ENCODE peak calls at places on chromosomes 11 and 22, in nine cellular contexts. N, O, B, F, A, X, E, D and L are unnamed samples.

GRCh38 chr22:23742505-23743264 is 8.2 kb downstream of the ZNF70 start:
- DNase-seq in F (no peak), O (no peak), A (no peak), B (no peak), E (no peak), D (no peak), X (no peak), N (no peak), L (no peak)

GRCh38 chr11:119373917-119374631 is 7.4 kb downstream of the USP2 start:
- DNase-seq in A (peak), O (no peak), E (no peak), F (peak), X (peak), N (peak), D (peak), B (no peak), L (peak)

GRCh38 chr11:24524156-24524555 is 27.3 kb downstream of the LUZP2 start:
- DNase-seq in O (no peak), N (no peak), D (no peak), X (no peak), F (no peak), E (no peak), A (no peak), B (no peak), L (no peak)

GRCh38 chr11:1916132-1916985 is 3.1 kb upstream of the TNNT3 start:
- DNase-seq in O (no peak), N (no peak), X (no peak), D (no peak), A (no peak), F (peak), E (no peak), B (no peak), L (no peak)

GRCh38 chr11:3101921-3102640 is 44.9 kb upstream of the CARS1 start:
- DNase-seq in X (no peak), A (no peak), D (no peak), N (no peak), B (no peak), E (no peak), F (no peak), O (no peak), L (no peak)

GRCh38 chr11:210122-210802 is 2.8 kb downstream of the RIC8A start:
- DNase-seq in A (peak), X (peak), B (no peak), D (no peak), F (no peak), E (no peak), O (no peak), N (peak), L (no peak)

GRCh38 chr22:23591203-23591791 is 11.2 kb upstream of the IGLL1 start:
- DNase-seq in F (peak), N (peak), B (peak), X (peak), O (no peak), D (no peak), A (peak), E (peak), L (no peak)

GRCh38 chr11:6269994-6270393 is 10.4 kb downstream of the CCKBR start:
- DNase-seq in E (no peak), A (no peak), B (no peak), N (no peak), X (no peak), F (no peak), D (no peak), O (no peak), L (no peak)

GRCh38 chr22:48748860-48749554 is 1078.7 kb downstream of the BRD1 start:
- DNase-seq in O (no peak), F (no peak), A (no peak), N (no peak), B (no peak), X (no peak), D (no peak), E (no peak), L (no peak)

GRCh38 chr11:74731301-74732094 is at the start of gene CHRDL2:
- DNase-seq in D (no peak), B (no peak), X (no peak), F (no peak), A (peak), E (no peak), N (no peak), O (no peak), L (no peak)

GRCh38 chr11:121582296-121582695 is 129.5 kb upstream of the SORL1-AS1 start:
- DNase-seq in A (peak), E (no peak), X (no peak), N (no peak), D (no peak), O (no peak), B (no peak), F (no peak), L (peak)

GRCh38 chr11:14422814-14423182 is 63.8 kb upstream of the RRAS2 start:
- DNase-seq in F (no peak), X (no peak), O (no peak), B (no peak), N (no peak), A (no peak), D (no peak), E (no peak), L (no peak)

GRCh38 chr11:69636512-69636866 is 4.5 kb upstream of the CCND1 start:
- DNase-seq in D (no peak), O (no peak), F (no peak), N (peak), X (peak), B (no peak), E (no peak), A (peak), L (no peak)

GRCh38 chr22:49092751-49093150 is 734.9 kb downstream of the BRD1 start:
- DNase-seq in N (no peak), F (no peak), B (no peak), A (no peak), E (no peak), X (no peak), D (no peak), O (no peak), L (no peak)

GRCh38 chr11:3106736-3107524 is 49.7 kb upstream of the CARS1 start:
- DNase-seq in E (no peak), N (no peak), A (no peak), B (no peak), F (no peak), X (no peak), D (no peak), O (no peak), L (no peak)

GRCh38 chr11:73293356-73293936 is 14.6 kb upstream of the ARHGEF17 start:
- DNase-seq in O (no peak), X (no peak), E (no peak), A (no peak), F (no peak), N (no peak), B (no peak), D (no peak), L (no peak)

GRCh38 chr11:19328586-19329311 is 88.0 kb upstream of the E2F8 start:
- DNase-seq in E (no peak), D (no peak), A (no peak), B (no peak), X (no peak), F (no peak), N (no peak), O (no peak), L (peak)

GRCh38 chr11:115958089-115959000 is 454.1 kb upstream of the CADM1 start:
- DNase-seq in X (no peak), F (no peak), E (no peak), A (no peak), B (no peak), D (peak), O (no peak), N (no peak), L (peak)

GRCh38 chr11:102120006-102120405 is 9.8 kb downstream of the YAP1 start:
- DNase-seq in X (no peak), D (no peak), N (peak), O (no peak), E (no peak), F (no peak), B (no peak), A (peak), L (no peak)

GRCh38 chr11:128848815-128849455 is 18.2 kb downstream of the KCNJ1 start:
- DNase-seq in F (peak), D (peak), A (peak), X (no peak), E (peak), O (no peak), N (peak), B (peak), L (no peak)

GRCh38 chr11:41954034-41954433 is 494.6 kb upstream of the LRRC4C start:
- DNase-seq in X (no peak), D (no peak), F (no peak), N (no peak), O (no peak), A (no peak), E (no peak), B (no peak), L (no peak)

GRCh38 chr11:83583953-83584352 is 297.8 kb upstream of the CCDC90B start:
- DNase-seq in F (peak), D (no peak), E (no peak), A (peak), B (no peak), N (peak), O (no peak), X (no peak), L (no peak)

GRCh38 chr11:65442952-65443351 is 20.4 kb downstream of the NEAT1 start:
- DNase-seq in A (peak), E (no peak), X (no peak), D (no peak), B (no peak), F (peak), N (no peak), O (no peak), L (no peak)

GRCh38 chr11:3950996-3951662 is 95.7 kb downstream of the STIM1 start:
- DNase-seq in D (no peak), X (peak), E (no peak), B (no peak), F (no peak), O (no peak), A (peak), N (peak), L (no peak)

GRCh38 chr11:27524155-27524554 is 17.6 kb upstream of the LIN7C start:
- DNase-seq in F (no peak), N (peak), E (no peak), D (no peak), X (no peak), A (peak), B (no peak), O (no peak), L (no peak)

GRCh38 chr11:2657697-2658284 is 42.0 kb downstream of the KCNQ1OT1 start:
- DNase-seq in N (no peak), A (no peak), F (no peak), B (no peak), D (no peak), X (no peak), E (no peak), O (no peak), L (no peak)

GRCh38 chr11:10394229-10395100 is 60.6 kb upstream of the AMPD3 start:
- DNase-seq in E (no peak), N (peak), F (no peak), X (no peak), D (no peak), B (no peak), O (no peak), A (peak), L (no peak)

GRCh38 chr11:62709262-62710000 is 2.0 kb downstream of the GNG3 start:
- DNase-seq in X (peak), E (peak), A (peak), N (peak), F (peak), D (peak), B (peak), O (peak), L (peak)

GRCh38 chr22:47072642-47072967 is 310.2 kb downstream of the TBC1D22A start:
- DNase-seq in B (no peak), N (no peak), F (no peak), O (no peak), A (no peak), X (no peak), E (no peak), D (no peak), L (no peak)

GRCh38 chr11:8250981-8251620 is 12.6 kb downstream of the LMO1 start:
- DNase-seq in F (no peak), N (no peak), O (no peak), D (no peak), E (no peak), A (no peak), B (no peak), X (no peak), L (no peak)

GRCh38 chr11:1358286-1358685 is 31.4 kb upstream of the BRSK2 start:
- DNase-seq in X (no peak), F (no peak), E (no peak), A (no peak), N (peak), O (no peak), B (no peak), D (no peak), L (no peak)

GRCh38 chr22:24170189-24170588 is 11.1 kb upstream of the SUSD2 start:
- DNase-seq in N (no peak), E (no peak), X (no peak), D (no peak), O (no peak), B (no peak), A (no peak), F (no peak), L (no peak)